ENCODE peak calls at places on chromosomes 11 and 22, in six cellular contexts. B, S, O, J, E and T are unnamed samples.

GRCh38 chr11:19392321-19392720 is 151.6 kb upstream of the E2F8 start:
- DNase-seq in O (peak; percentile 22), S (no peak), E (no peak), B (no peak), J (no peak), T (no peak)

GRCh38 chr22:31046591-31047226 is 34.4 kb upstream of the SMTN start:
- DNase-seq in S (no peak), O (peak; percentile 84), J (peak; percentile 14), E (no peak), B (no peak), T (no peak)

GRCh38 chr11:122036022-122036421 is 80.0 kb downstream of the BLID start:
- DNase-seq in S (no peak), J (no peak), O (peak; percentile 72), B (no peak), E (no peak), T (no peak)

GRCh38 chr22:31947296-31947695 is 3.0 kb downstream of the YWHAH start:
- DNase-seq in S (no peak), B (no peak), E (no peak), O (no peak), J (no peak), T (peak; percentile 70)

GRCh38 chr11:12377824-12378593 is 638 bp downstream of the PARVA start:
- DNase-seq in O (peak; percentile 89), J (peak; percentile 46), E (peak; percentile 89), B (peak; percentile 39), S (peak; percentile 79), T (peak; percentile 87)

GRCh38 chr11:353315-353857 is 15.9 kb upstream of the B4GALNT4 start:
- DNase-seq in O (peak; percentile 91), B (no peak), S (no peak), E (peak; percentile 93), J (no peak), T (peak; percentile 39)

GRCh38 chr11:67158241-67158640 is 39.2 kb downstream of the KDM2A start:
- DNase-seq in E (no peak), O (peak; percentile 36), J (no peak), S (no peak), B (no peak), T (no peak)

GRCh38 chr11:60950933-60951610 is 904 bp downstream of the SLC15A3 start:
- DNase-seq in O (peak; percentile 24), B (no peak), E (no peak), J (no peak), S (no peak), T (peak; percentile 25)

GRCh38 chr11:121415861-121416260 is 36.3 kb upstream of the SORL1 start:
- DNase-seq in O (peak; percentile 5), J (no peak), E (no peak), B (no peak), S (no peak), T (peak; percentile 49)

GRCh38 chr11:61966673-61967176 is 709 bp downstream of the FTH1 start:
- DNase-seq in O (peak; percentile 36), S (peak; percentile 61), E (peak; percentile 69), B (peak; percentile 31), J (no peak), T (no peak)

GRCh38 chr11:83037877-83038276 is 33.8 kb downstream of the RAB30 start:
- DNase-seq in E (no peak), S (no peak), O (peak; percentile 40), B (no peak), J (no peak), T (no peak)

GRCh38 chr22:28821452-28821851 is 21.1 kb upstream of the XBP1 start:
- DNase-seq in O (no peak), B (no peak), E (no peak), J (no peak), S (no peak), T (no peak)

GRCh38 chr11:111604392-111605009 is 2.3 kb downstream of the SIK2 start:
- DNase-seq in O (peak; percentile 56), E (no peak), S (peak; percentile 17), J (no peak), B (no peak), T (peak; percentile 51)

GRCh38 chr11:120337133-120337895 is 1.1 kb downstream of the ARHGEF12 start:
- DNase-seq in S (no peak), E (peak; percentile 59), J (peak; percentile 30), B (peak; percentile 11), O (peak; percentile 43), T (no peak)

GRCh38 chr11:26622201-26622600 is 50.1 kb upstream of the MUC15 start:
- DNase-seq in E (no peak), J (no peak), O (no peak), S (no peak), B (no peak), T (peak; percentile 47)

GRCh38 chr11:44030276-44030932 is 17.4 kb upstream of the ACCSL start:
- DNase-seq in J (no peak), O (peak; percentile 81), B (peak; percentile 59), S (peak; percentile 81), E (no peak), T (peak; percentile 27)

GRCh38 chr11:7577226-7577882 is 63.6 kb downstream of the PPFIBP2 start:
- DNase-seq in S (peak; percentile 45), E (no peak), O (no peak), J (peak; percentile 16), B (no peak), T (no peak)

GRCh38 chr22:19082793-19083192 is 39.4 kb downstream of the DGCR2 start:
- DNase-seq in B (no peak), E (no peak), J (no peak), S (no peak), O (no peak), T (no peak)

GRCh38 chr11:15906481-15907035 is 449.8 kb downstream of the SOX6 start:
- DNase-seq in S (no peak), J (no peak), E (no peak), O (no peak), B (no peak), T (no peak)

GRCh38 chr11:13440100-13440855 is 22.7 kb downstream of the BTBD10 start:
- DNase-seq in S (peak; percentile 72), J (peak; percentile 34), O (peak; percentile 93), E (no peak), B (no peak), T (peak; percentile 92)

GRCh38 chr22:30444632-30445437 is 19.3 kb downstream of the MTFP1 start:
- DNase-seq in B (peak; percentile 90), J (peak; percentile 76), O (peak; percentile 49), E (no peak), S (peak; percentile 39), T (peak; percentile 59)

GRCh38 chr11:60792521-60792920 is 7.4 kb downstream of the MS4A10 start:
- DNase-seq in O (no peak), B (no peak), J (no peak), S (no peak), E (no peak), T (no peak)

GRCh38 chr11:122186439-122187080 is 70.5 kb upstream of the BLID start:
- DNase-seq in B (no peak), J (no peak), E (no peak), S (no peak), O (peak; percentile 99), T (peak; percentile 96)

GRCh38 chr11:13924801-13925327 is 37.7 kb upstream of the SPON1 start:
- DNase-seq in E (no peak), O (no peak), J (no peak), S (no peak), B (no peak), T (no peak)

GRCh38 chr11:93603671-93604070 is 57.8 kb upstream of the CEP295 start:
- DNase-seq in S (no peak), E (no peak), J (no peak), B (no peak), O (no peak), T (no peak)

GRCh38 chr11:44894217-44894617 is 56.5 kb downstream of the TP53I11 start:
- DNase-seq in E (peak; percentile 59), O (peak; percentile 70), S (peak; percentile 59), J (peak; percentile 86), B (peak; percentile 99), T (peak; percentile 48)

GRCh38 chr22:23077627-23078461 is 7.5 kb downstream of the GNAZ start:
- DNase-seq in O (no peak), B (no peak), S (no peak), J (no peak), E (peak; percentile 50), T (no peak)

GRCh38 chr22:46088541-46089311 is 61.6 kb upstream of the PPARA start:
- DNase-seq in O (peak; percentile 92), S (peak; percentile 45), B (no peak), E (peak; percentile 84), J (peak; percentile 37), T (no peak)
- H3K4me3 ChIP-seq in O (peak overlapping the region; percentile 93), S (no peak overlapping the region), B (no peak overlapping the region), E (peak overlapping the region; percentile 14), J (peak overlapping the region; percentile 31), T (no peak overlapping the region)

DNA sequence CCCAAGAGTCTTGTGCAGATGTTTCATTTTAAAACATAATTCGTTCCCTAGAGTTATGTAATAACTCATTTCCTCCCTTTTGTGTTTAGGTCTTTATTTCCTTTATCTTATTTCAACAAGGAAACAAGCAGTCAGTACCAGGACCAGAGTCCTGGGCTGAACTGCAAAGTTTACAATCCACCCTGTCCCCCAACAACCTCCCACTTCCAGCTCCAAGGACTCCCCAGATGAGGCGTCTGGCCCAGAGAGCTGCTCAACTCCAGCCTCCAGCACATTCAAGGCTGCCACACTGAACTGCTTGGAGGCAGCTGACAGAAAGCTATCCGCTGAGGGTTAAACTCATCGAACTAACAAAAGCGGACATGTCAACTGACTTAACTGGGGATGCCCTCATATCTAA is 4.5 kb downstream of the POLDIP3 start:
- DNase-seq in J (no peak), B (no peak), S (no peak), E (no peak), O (peak; percentile 49), T (no peak)
- H3K4me3 ChIP-seq in J (no peak overlapping the region), B (no peak overlapping the region), S (no peak overlapping the region), E (no peak overlapping the region), O (no peak overlapping the region), T (no peak overlapping the region)

GRCh38 chr11:63490551-63491239 is at the start of gene PLAAT5:
- DNase-seq in O (peak; percentile 50), S (no peak), E (peak; percentile 75), J (no peak), B (no peak), T (no peak)

GRCh38 chr11:63492441-63492840 is 1.5 kb upstream of the PLAAT5 start:
- DNase-seq in S (no peak), O (no peak), E (no peak), J (no peak), B (no peak), T (no peak)

GRCh38 chr11:63489879-63490278 is 1.1 kb downstream of the PLAAT5 start:
- DNase-seq in E (no peak), S (peak; percentile 74), B (no peak), J (no peak), O (peak; percentile 80), T (no peak)

GRCh38 chr11:63491614-63492372 is 826 bp upstream of the PLAAT5 start:
- DNase-seq in O (peak; percentile 98), S (no peak), E (no peak), J (no peak), B (no peak), T (no peak)

DNA sequence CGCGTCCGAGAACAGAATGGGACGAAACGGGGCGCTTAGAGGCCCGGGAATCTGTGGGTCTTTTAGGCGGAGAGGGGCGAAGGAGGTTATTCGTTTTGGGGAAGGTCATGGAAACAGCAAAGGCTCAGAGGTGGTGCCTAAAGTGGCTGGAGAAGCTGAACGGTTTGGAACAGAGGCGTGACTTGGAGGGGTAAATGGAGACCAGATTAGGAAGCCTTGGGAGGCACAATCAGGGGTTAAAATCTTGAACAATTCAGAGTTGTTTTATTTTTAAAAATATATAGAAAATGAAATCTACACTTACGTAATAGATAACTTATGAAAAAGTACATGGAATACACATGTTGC is 247 bp upstream of the PLAAT5 start:
- DNase-seq in B (no peak), O (no peak), S (no peak), E (no peak), J (no peak), T (no peak)
- H3K4me3 ChIP-seq in B (no peak overlapping the region), O (peak overlapping the region; percentile 60), S (peak overlapping the region; percentile 23), E (peak overlapping the region; percentile 55), J (no peak overlapping the region), T (peak overlapping the region; percentile 26)

GRCh38 chr11:110294509-110294908 is 1.9 kb downstream of the RDX start:
- DNase-seq in J (no peak), S (peak; percentile 25), B (no peak), E (no peak), O (no peak), T (no peak)
- H3K4me3 ChIP-seq in J (peak overlapping the region; percentile 96), S (peak overlapping the region; percentile 99), B (peak overlapping the region; percentile 88), E (peak overlapping the region; percentile 94), O (peak overlapping the region; percentile 73), T (peak overlapping the region; percentile 83)